ENCODE peak calls at places on chromosome 20, in ten cellular contexts. R, N, S, W, G, V, C, F, I and T are unnamed samples.

GRCh38 chr20:39778847-39779641 is 816.9 kb downstream of the DHX35 start:
- DNase-seq in G (no peak), R (no peak), C (no peak), I (peak; percentile 52), N (peak; percentile 24), V (no peak), F (no peak), S (no peak), W (no peak), T (no peak)

GRCh38 chr20:7665311-7665863 is 274.9 kb downstream of the HAO1 start:
- DNase-seq in V (no peak), I (peak; percentile 49), W (no peak), C (no peak), F (no peak), N (no peak), G (no peak), S (no peak), R (no peak), T (no peak)

GRCh38 chr20:44615169-44615791 is 32.9 kb downstream of the PKIG start:
- DNase-seq in I (no peak), C (no peak), W (no peak), R (no peak), S (no peak), N (peak; percentile 23), G (no peak), V (no peak), F (no peak), T (no peak)

GRCh38 chr20:2814587-2815051 is at the start of gene C20orf141:
- DNase-seq in C (no peak), G (peak; percentile 99), F (peak; percentile 97), S (no peak), N (no peak), V (peak; percentile 98), I (peak; percentile 97), R (peak; percentile 100), W (peak; percentile 73), T (peak; percentile 40)

GRCh38 chr20:10761232-10761631 is 87.4 kb upstream of the JAG1 start:
- DNase-seq in V (peak; percentile 24), R (peak; percentile 92), S (no peak), F (no peak), W (no peak), I (peak; percentile 86), C (no peak), N (no peak), G (peak; percentile 93), T (no peak)

GRCh38 chr20:10673831-10674683 is at the start of gene JAG1:
- DNase-seq in F (peak; percentile 79), G (peak; percentile 99), N (peak; percentile 97), V (peak; percentile 94), S (peak; percentile 97), R (peak; percentile 96), C (peak; percentile 96), W (peak; percentile 97), I (peak; percentile 97), T (no peak)

GRCh38 chr20:62134735-62135231 is 8.4 kb downstream of the PSMA7 start:
- DNase-seq in G (no peak), C (no peak), F (no peak), S (no peak), N (no peak), W (peak; percentile 77), V (peak; percentile 62), R (peak; percentile 87), I (no peak), T (no peak)

GRCh38 chr20:63651942-63652191 is 1.4 kb downstream of the STMN3 start:
- DNase-seq in G (no peak), C (no peak), W (no peak), N (peak; percentile 31), V (no peak), I (no peak), S (no peak), F (no peak), R (no peak), T (no peak)

GRCh38 chr20:11467436-11467835 is 450.3 kb upstream of the BTBD3 start:
- DNase-seq in I (no peak), F (no peak), S (no peak), G (peak; percentile 33), V (no peak), N (no peak), W (no peak), R (no peak), C (no peak), T (no peak)

GRCh38 chr20:57326667-57327455 is 2.7 kb upstream of the SPO11 start:
- DNase-seq in I (no peak), N (peak; percentile 21), S (no peak), C (peak; percentile 52), F (no peak), G (peak; percentile 95), V (no peak), W (no peak), R (no peak), T (no peak)

GRCh38 chr20:17939622-17940446 is 28.8 kb downstream of the SNX5 start:
- DNase-seq in N (peak; percentile 52), I (no peak), G (no peak), C (no peak), S (no peak), R (no peak), V (no peak), W (no peak), F (no peak), T (no peak)

GRCh38 chr20:44174996-44175766 is 11.8 kb downstream of the JPH2 start:
- DNase-seq in S (no peak), N (no peak), F (no peak), V (no peak), C (no peak), W (no peak), I (no peak), G (no peak), R (no peak), T (no peak)

DNA sequence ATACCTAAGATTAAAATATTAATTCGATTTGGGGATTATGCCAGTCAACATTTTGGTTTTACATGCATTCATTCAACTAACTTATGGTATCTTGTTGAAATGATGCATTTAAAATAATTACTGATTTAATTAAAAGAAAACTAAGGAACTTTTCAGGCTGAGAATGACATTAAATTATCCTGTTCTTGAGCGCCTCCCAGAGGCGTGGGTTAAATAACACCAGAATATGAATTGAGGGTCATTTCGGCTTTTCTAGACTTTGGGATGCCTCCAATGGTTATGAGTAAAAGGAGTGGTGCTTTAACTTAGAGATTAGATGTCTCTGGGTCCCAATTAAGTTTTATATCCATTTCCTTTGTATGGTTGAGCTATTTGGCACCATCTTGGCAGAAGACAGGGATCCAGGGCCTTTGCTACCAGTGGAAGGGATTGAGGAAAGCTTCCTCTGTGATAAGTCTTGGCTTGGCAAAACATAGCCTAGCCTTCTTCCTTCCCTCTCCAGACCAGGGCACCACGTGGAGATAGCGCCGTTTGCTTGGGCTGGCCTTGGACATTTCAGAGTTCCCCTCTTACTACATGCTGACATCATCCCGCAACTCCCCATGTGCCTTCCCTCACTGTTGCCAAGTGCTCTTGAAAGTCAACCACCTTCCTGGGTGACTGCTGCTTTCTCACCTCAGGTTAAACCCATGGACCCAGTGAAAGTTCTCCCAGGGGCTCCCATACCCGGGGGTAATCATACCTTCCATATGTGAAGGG is 28.7 kb downstream of the GNAS start:
- DNase-seq in W (no peak), F (no peak), C (no peak), G (peak; percentile 45), I (no peak), R (no peak), V (no peak), S (no peak), N (no peak), T (no peak)
- TF ChIP-seq CTCF in W (no peak), F (no peak), C (no peak), G (peak; percentile 77), I (no peak), R (no peak), V (peak; percentile 23), S (no peak), N (peak; percentile 68), T (peak; percentile 17)

GRCh38 chr20:47352332-47353223 is 3.9 kb downstream of the ZMYND8 start:
- DNase-seq in S (peak; percentile 66), C (peak; percentile 57), F (no peak), I (peak; percentile 74), W (no peak), R (peak; percentile 67), V (no peak), G (peak; percentile 48), N (peak; percentile 52), T (no peak)
- H3K4me3 ChIP-seq in S (peak overlapping the region; percentile 43), C (no peak overlapping the region), F (no peak overlapping the region), I (peak overlapping the region; percentile 41), W (peak overlapping the region; percentile 58), R (peak overlapping the region; percentile 56), V (peak overlapping the region; percentile 64), G (peak overlapping the region; percentile 53), N (peak overlapping the region; percentile 22), T (peak overlapping the region; percentile 45)

GRCh38 chr20:45987108-45987780 is 15.2 kb upstream of the ZNF335 start:
- DNase-seq in W (no peak), R (peak; percentile 67), C (peak; percentile 82), I (peak; percentile 42), G (peak; percentile 87), F (no peak), N (peak; percentile 92), V (peak; percentile 47), S (peak; percentile 87), T (no peak)

GRCh38 chr20:45981261-45981660 is 9.3 kb upstream of the ZNF335 start:
- DNase-seq in G (no peak), N (no peak), F (no peak), S (peak; percentile 11), I (no peak), R (no peak), C (no peak), W (no peak), V (no peak), T (no peak)

GRCh38 chr20:45983279-45983743 is 11.3 kb upstream of the ZNF335 start:
- DNase-seq in W (no peak), S (peak; percentile 4), N (peak; percentile 39), I (no peak), V (no peak), F (no peak), C (no peak), R (no peak), G (peak; percentile 39), T (no peak)

DNA sequence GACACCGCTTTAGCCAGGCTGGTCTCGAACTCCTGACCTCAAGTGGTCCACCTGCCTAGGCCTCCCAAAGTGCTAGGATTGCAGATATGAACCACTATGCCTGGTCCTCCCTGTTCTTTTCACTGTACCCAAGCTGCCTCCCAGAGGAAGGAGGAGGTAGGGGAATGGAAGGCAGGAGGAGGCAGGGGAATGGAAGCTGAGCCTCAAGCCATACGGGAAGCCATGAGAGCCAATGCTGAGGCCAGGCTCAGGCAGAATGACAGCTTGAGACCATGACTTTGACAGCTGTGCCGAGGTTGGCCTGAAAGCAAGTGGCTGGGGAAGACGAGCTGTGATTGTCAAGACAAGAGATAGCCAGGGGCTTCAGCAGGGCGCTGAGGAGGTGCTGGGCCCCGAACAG is 13.6 kb upstream of the ZNF335 start:
- DNase-seq in S (peak; percentile 24), R (peak; percentile 17), G (no peak), I (no peak), W (no peak), N (peak; percentile 21), F (no peak), V (no peak), C (no peak), T (no peak)
- TF ChIP-seq CTCF in S (no peak), R (no peak), G (peak; percentile 14), I (peak; percentile 6), W (no peak), N (no peak), F (peak; percentile 27), V (peak; percentile 24), C (no peak), T (no peak)

DNA sequence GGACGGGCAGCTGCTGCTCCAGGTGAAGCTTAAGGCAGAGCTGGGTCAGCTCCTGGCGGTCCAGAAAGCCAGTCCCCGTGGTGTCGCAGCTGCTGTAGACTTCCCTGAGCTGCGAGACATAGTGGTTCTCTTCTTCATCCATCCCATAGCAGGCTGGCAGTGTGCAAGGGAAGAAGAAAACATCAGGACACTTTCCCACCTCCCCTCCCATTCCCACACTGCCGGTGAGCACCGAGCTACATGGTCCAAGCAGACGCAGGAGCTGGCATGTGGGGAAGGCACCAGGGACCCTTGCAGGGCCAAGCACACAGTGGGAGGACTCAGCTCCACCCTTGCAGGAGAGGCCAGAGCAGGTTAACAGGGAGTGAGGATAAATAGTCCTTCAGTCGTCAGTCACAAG is 58.9 kb downstream of the NINL start:
- DNase-seq in C (no peak), F (no peak), R (no peak), N (no peak), G (no peak), I (no peak), S (no peak), V (no peak), W (no peak), T (no peak)
- H3K4me3 ChIP-seq in C (no peak overlapping the region), F (peak overlapping the region; percentile 11), R (no peak overlapping the region), N (no peak overlapping the region), G (no peak overlapping the region), I (no peak overlapping the region), S (no peak overlapping the region), V (no peak overlapping the region), W (no peak overlapping the region), T (no peak overlapping the region)